ENCODE peak calls at places on chromosomes 11 and 22, in seven cellular contexts. One of them, this sample, is unnamed.

GRCh38 chr22:31179345-31179744 is 19.4 kb downstream of the RNF185 start:
- DNase-seq in testis: no peak
- DNase-seq in transverse colon: peak; percentile 44
- DNase-seq in heart left ventricle: no peak
- DNase-seq in uterus: no peak
- DNase-seq in body of pancreas: peak; percentile 26
- DNase-seq in lower leg skin: peak; percentile 65
- DNase-seq in this sample: peak; percentile 73

GRCh38 chr22:46004105-46004866 is 27.3 kb upstream of the WNT7B start:
- DNase-seq in body of pancreas: no peak
- DNase-seq in lower leg skin: no peak
- DNase-seq in uterus: no peak
- DNase-seq in testis: no peak
- DNase-seq in heart left ventricle: peak; percentile 31
- DNase-seq in transverse colon: no peak
- DNase-seq in this sample: peak; percentile 12

GRCh38 chr11:14183973-14184372 is 175.0 kb downstream of the RRAS2 start:
- DNase-seq in lower leg skin: no peak
- DNase-seq in testis: no peak
- DNase-seq in uterus: no peak
- DNase-seq in heart left ventricle: no peak
- DNase-seq in transverse colon: no peak
- DNase-seq in body of pancreas: no peak
- DNase-seq in this sample: no peak

GRCh38 chr11:134754823-134755198 is 342.8 kb upstream of the B3GAT1 start:
- DNase-seq in body of pancreas: no peak
- DNase-seq in heart left ventricle: no peak
- DNase-seq in uterus: no peak
- DNase-seq in testis: no peak
- DNase-seq in lower leg skin: no peak
- DNase-seq in transverse colon: no peak
- DNase-seq in this sample: no peak

GRCh38 chr11:70501026-70501901 is 102.9 kb downstream of the CTTN start:
- DNase-seq in testis: no peak
- DNase-seq in body of pancreas: no peak
- DNase-seq in uterus: no peak
- DNase-seq in heart left ventricle: peak; percentile 81
- DNase-seq in lower leg skin: no peak
- DNase-seq in transverse colon: no peak
- DNase-seq in this sample: no peak

GRCh38 chr22:19450363-19451175 is 3.1 kb upstream of the C22orf39 start:
- DNase-seq in transverse colon: no peak
- DNase-seq in body of pancreas: no peak
- DNase-seq in heart left ventricle: no peak
- DNase-seq in uterus: no peak
- DNase-seq in testis: no peak
- DNase-seq in lower leg skin: no peak
- DNase-seq in this sample: no peak

GRCh38 chr22:49026476-49027121 is 801.1 kb downstream of the BRD1 start:
- DNase-seq in uterus: no peak
- DNase-seq in lower leg skin: no peak
- DNase-seq in heart left ventricle: no peak
- DNase-seq in testis: peak; percentile 62
- DNase-seq in transverse colon: no peak
- DNase-seq in body of pancreas: no peak
- DNase-seq in this sample: no peak

GRCh38 chr11:122393209-122393850 is 262.2 kb upstream of the UBASH3B start:
- DNase-seq in uterus: no peak
- DNase-seq in heart left ventricle: no peak
- DNase-seq in testis: no peak
- DNase-seq in body of pancreas: no peak
- DNase-seq in lower leg skin: no peak
- DNase-seq in transverse colon: no peak
- DNase-seq in this sample: no peak

GRCh38 chr11:76086713-76087635 is 119.3 kb downstream of the WNT11 start:
- DNase-seq in uterus: no peak
- DNase-seq in testis: no peak
- DNase-seq in heart left ventricle: no peak
- DNase-seq in lower leg skin: no peak
- DNase-seq in body of pancreas: no peak
- DNase-seq in transverse colon: no peak
- DNase-seq in this sample: no peak

GRCh38 chr11:36234825-36235224 is 54.4 kb downstream of the COMMD9 start:
- DNase-seq in body of pancreas: no peak
- DNase-seq in uterus: no peak
- DNase-seq in lower leg skin: no peak
- DNase-seq in heart left ventricle: no peak
- DNase-seq in transverse colon: no peak
- DNase-seq in testis: no peak
- DNase-seq in this sample: no peak

GRCh38 chr11:131073167-131073566 is 156.9 kb upstream of the SNX19 start:
- DNase-seq in testis: no peak
- DNase-seq in heart left ventricle: no peak
- DNase-seq in transverse colon: no peak
- DNase-seq in uterus: no peak
- DNase-seq in lower leg skin: no peak
- DNase-seq in body of pancreas: no peak
- DNase-seq in this sample: no peak

GRCh38 chr11:91295591-91295990 is 929.0 kb upstream of the FAT3 start:
- DNase-seq in transverse colon: no peak
- DNase-seq in testis: no peak
- DNase-seq in lower leg skin: no peak
- DNase-seq in body of pancreas: no peak
- DNase-seq in uterus: no peak
- DNase-seq in heart left ventricle: no peak
- DNase-seq in this sample: no peak

GRCh38 chr11:43382614-43383013 is 23.9 kb downstream of the TTC17 start:
- DNase-seq in testis: no peak
- DNase-seq in transverse colon: no peak
- DNase-seq in lower leg skin: no peak
- DNase-seq in body of pancreas: no peak
- DNase-seq in heart left ventricle: no peak
- DNase-seq in uterus: no peak
- DNase-seq in this sample: no peak

GRCh38 chr22:37472418-37473006 is 13.7 kb downstream of the MFNG start:
- DNase-seq in heart left ventricle: no peak
- DNase-seq in lower leg skin: no peak
- DNase-seq in body of pancreas: peak; percentile 55
- DNase-seq in testis: no peak
- DNase-seq in transverse colon: peak; percentile 59
- DNase-seq in uterus: no peak
- DNase-seq in this sample: no peak

GRCh38 chr11:67353317-67354313 is at the start of gene POLD4:
- DNase-seq in heart left ventricle: peak; percentile 100
- DNase-seq in lower leg skin: peak; percentile 98
- DNase-seq in body of pancreas: peak; percentile 99
- DNase-seq in testis: peak; percentile 99
- DNase-seq in transverse colon: peak; percentile 99
- DNase-seq in uterus: peak; percentile 99
- DNase-seq in this sample: peak; percentile 97

GRCh38 chr11:67355023-67355793 is 1.9 kb upstream of the POLD4 start:
- DNase-seq in heart left ventricle: peak; percentile 33
- DNase-seq in testis: no peak
- DNase-seq in transverse colon: no peak
- DNase-seq in lower leg skin: peak; percentile 21
- DNase-seq in uterus: peak; percentile 45
- DNase-seq in body of pancreas: peak; percentile 30
- DNase-seq in this sample: no peak

GRCh38 chr11:67354314-67355022 is 1.1 kb upstream of the POLD4 start:
- DNase-seq in lower leg skin: peak; percentile 64
- DNase-seq in testis: peak; percentile 75
- DNase-seq in transverse colon: peak; percentile 90
- DNase-seq in heart left ventricle: peak; percentile 91
- DNase-seq in uterus: peak; percentile 77
- DNase-seq in body of pancreas: peak; percentile 90
- DNase-seq in this sample: peak; percentile 71

GRCh38 chr11:67351275-67352005 is 1.9 kb downstream of the POLD4 start:
- DNase-seq in heart left ventricle: no peak
- DNase-seq in testis: peak; percentile 62
- DNase-seq in body of pancreas: peak; percentile 82
- DNase-seq in uterus: peak; percentile 68
- DNase-seq in transverse colon: peak; percentile 77
- DNase-seq in lower leg skin: peak; percentile 45
- DNase-seq in this sample: peak; percentile 70

DNA sequence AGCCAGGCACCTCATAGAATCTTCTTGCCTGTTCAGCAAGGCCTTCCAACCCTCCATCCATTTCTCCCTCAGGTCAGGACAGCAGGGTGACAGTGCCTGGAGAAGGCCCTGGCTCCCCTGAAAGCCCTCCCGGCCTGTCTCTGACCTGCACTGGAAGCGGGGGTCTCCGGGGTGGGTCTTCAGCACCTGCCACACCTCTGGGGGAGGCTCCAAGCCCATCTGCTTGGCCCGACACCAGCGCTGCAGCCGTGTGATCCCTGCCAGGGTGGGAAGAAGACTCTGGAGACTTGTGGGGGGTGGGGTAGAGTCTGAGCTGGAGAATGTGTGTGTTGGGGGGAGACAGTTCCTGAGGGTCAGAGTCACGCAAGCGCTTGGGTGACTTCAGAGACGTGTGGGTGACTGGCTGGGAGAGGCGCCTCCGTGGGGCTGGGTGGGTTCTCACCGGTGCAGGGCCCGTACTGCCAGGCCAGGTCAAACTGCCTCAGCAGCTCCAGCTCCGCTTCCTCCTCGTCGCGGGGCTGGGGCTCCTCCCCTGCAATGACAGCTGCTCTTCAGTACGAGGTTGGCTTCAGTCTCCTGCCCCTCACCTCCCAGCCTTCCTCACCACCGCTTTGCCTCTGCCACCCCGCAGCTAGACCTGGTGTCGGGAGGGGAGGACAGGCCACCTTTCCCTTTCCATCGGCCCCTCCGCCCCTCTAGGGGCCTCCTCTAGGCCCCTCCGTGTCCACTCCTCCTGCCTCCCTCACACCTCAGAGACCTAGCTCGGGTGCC is 615 bp downstream of the POLD4 start:
- DNase-seq in heart left ventricle: peak; percentile 70
- DNase-seq in body of pancreas: no peak
- DNase-seq in uterus: peak; percentile 46
- DNase-seq in testis: no peak
- DNase-seq in lower leg skin: peak; percentile 21
- DNase-seq in transverse colon: peak; percentile 72
- DNase-seq in this sample: no peak
- TF ChIP-seq POLR2A in heart left ventricle: no peak
- TF ChIP-seq POLR2A in body of pancreas: no peak
- TF ChIP-seq POLR2A in uterus: no peak
- TF ChIP-seq POLR2A in testis: no peak
- TF ChIP-seq POLR2A in lower leg skin: no peak
- TF ChIP-seq POLR2A in transverse colon: no peak
- TF ChIP-seq POLR2A in this sample: no peak

DNA sequence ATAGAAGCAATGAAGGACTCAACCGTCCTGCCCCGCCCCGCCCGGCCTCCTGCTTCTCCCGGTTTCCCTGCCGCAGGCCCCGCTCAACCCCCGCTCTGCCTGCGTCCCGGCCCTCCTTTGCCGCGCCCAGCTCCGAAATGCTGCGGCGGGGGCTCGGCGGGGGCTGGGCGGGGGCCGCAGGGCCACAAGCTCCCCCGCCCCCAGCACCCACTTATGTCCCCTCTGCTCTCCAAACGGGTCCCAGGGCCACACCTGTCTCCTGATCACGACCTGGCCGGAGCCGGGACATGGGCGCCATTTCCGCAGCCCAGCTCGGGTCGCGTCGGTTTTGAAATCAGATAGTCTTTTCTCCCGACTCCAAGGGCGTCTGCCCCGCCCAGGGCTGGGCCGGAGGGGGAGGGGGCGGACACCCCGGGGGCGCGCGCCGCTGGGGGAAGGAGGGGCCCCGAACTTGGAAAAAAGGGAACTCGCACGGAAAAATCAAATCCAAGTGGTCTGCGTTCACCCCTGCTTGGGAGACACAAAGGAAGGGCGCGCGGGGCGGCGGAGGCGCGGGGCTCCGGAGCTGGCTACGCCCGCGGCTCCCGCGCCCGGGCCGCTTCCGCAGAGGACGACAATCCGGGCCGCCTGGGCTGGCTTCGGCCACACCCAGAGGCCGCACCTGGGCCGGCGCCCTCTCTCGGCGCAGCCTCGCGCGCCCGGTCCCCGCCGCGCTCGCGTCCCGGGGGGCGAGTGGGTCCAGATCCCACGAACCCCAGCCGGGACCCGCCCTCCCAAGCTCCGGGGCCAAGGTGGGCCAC is 70.5 kb upstream of the EP300 start:
- DNase-seq in body of pancreas: peak; percentile 66
- DNase-seq in heart left ventricle: peak; percentile 75
- DNase-seq in lower leg skin: peak; percentile 62
- DNase-seq in uterus: peak; percentile 82
- DNase-seq in transverse colon: peak; percentile 81
- DNase-seq in testis: peak; percentile 66
- DNase-seq in this sample: peak; percentile 49
- TF ChIP-seq POLR2A in body of pancreas: peak; percentile 19
- TF ChIP-seq POLR2A in heart left ventricle: no peak
- TF ChIP-seq POLR2A in lower leg skin: no peak
- TF ChIP-seq POLR2A in uterus: no peak
- TF ChIP-seq POLR2A in transverse colon: peak; percentile 81
- TF ChIP-seq POLR2A in testis: no peak
- TF ChIP-seq POLR2A in this sample: no peak

GRCh38 chr11:114197799-114198500 is 98.2 kb upstream of the NNMT start:
- DNase-seq in uterus: peak; percentile 71
- DNase-seq in body of pancreas: peak; percentile 88
- DNase-seq in testis: peak; percentile 88
- DNase-seq in lower leg skin: peak; percentile 70
- DNase-seq in heart left ventricle: peak; percentile 92
- DNase-seq in transverse colon: peak; percentile 63
- DNase-seq in this sample: peak; percentile 96
- TF ChIP-seq POLR2A in uterus: peak; percentile 34
- TF ChIP-seq POLR2A in body of pancreas: no peak
- TF ChIP-seq POLR2A in testis: peak; percentile 31
- TF ChIP-seq POLR2A in lower leg skin: no peak
- TF ChIP-seq POLR2A in heart left ventricle: no peak
- TF ChIP-seq POLR2A in transverse colon: peak; percentile 28
- TF ChIP-seq POLR2A in this sample: peak; percentile 96

GRCh38 chr11:2377511-2378443 is 667 bp downstream of the CD81 start:
- DNase-seq in body of pancreas: peak; percentile 80
- DNase-seq in uterus: peak; percentile 78
- DNase-seq in heart left ventricle: no peak
- DNase-seq in transverse colon: peak; percentile 72
- DNase-seq in lower leg skin: peak; percentile 62
- DNase-seq in testis: peak; percentile 88
- DNase-seq in this sample: no peak

GRCh38 chr11:2375341-2375853 is 1.7 kb upstream of the CD81 start:
- DNase-seq in uterus: no peak
- DNase-seq in transverse colon: no peak
- DNase-seq in testis: no peak
- DNase-seq in heart left ventricle: peak; percentile 73
- DNase-seq in lower leg skin: no peak
- DNase-seq in body of pancreas: peak; percentile 65
- DNase-seq in this sample: no peak

GRCh38 chr11:2378527-2379210 is 1.6 kb downstream of the CD81 start:
- DNase-seq in body of pancreas: no peak
- DNase-seq in testis: no peak
- DNase-seq in transverse colon: no peak
- DNase-seq in lower leg skin: peak; percentile 60
- DNase-seq in heart left ventricle: no peak
- DNase-seq in uterus: peak; percentile 58
- DNase-seq in this sample: peak; percentile 30

GRCh38 chr11:2375964-2376551 is 1.1 kb upstream of the CD81 start:
- DNase-seq in body of pancreas: peak; percentile 80
- DNase-seq in transverse colon: no peak
- DNase-seq in uterus: no peak
- DNase-seq in testis: no peak
- DNase-seq in heart left ventricle: no peak
- DNase-seq in lower leg skin: peak; percentile 18
- DNase-seq in this sample: no peak

GRCh38 chr11:2376751-2377451 is at the start of gene CD81:
- DNase-seq in lower leg skin: peak; percentile 32
- DNase-seq in body of pancreas: peak; percentile 59
- DNase-seq in uterus: peak; percentile 67
- DNase-seq in transverse colon: no peak
- DNase-seq in testis: peak; percentile 69
- DNase-seq in heart left ventricle: no peak
- DNase-seq in this sample: no peak
- TF ChIP-seq POLR2A in lower leg skin: peak; percentile 37
- TF ChIP-seq POLR2A in body of pancreas: no peak
- TF ChIP-seq POLR2A in uterus: peak; percentile 63
- TF ChIP-seq POLR2A in transverse colon: no peak
- TF ChIP-seq POLR2A in testis: no peak
- TF ChIP-seq POLR2A in heart left ventricle: no peak
- TF ChIP-seq POLR2A in this sample: peak; percentile 35